ENCODE peak calls at places on chromosomes 1 and 21, in six cellular contexts. Q is HCT116, S is SK-N-SH, T is GM12878, P is HepG2, E is K562. U is an unnamed sample. For H3K27me3, the result is how much of the 10 kb centered on the place peaks cover.

GRCh38 chr21:43819511-43820405 is 30.4 kb downstream of the RRP1 start:
- DNase-seq in E (no peak), T (no peak), Q (no peak), S (no peak), P (no peak), U (no peak)

GRCh38 chr1:62194651-62195282 is at the start of gene L1TD1:
- DNase-seq in P (no peak), E (no peak), Q (no peak), S (peak), T (no peak), U (peak)

GRCh38 chr1:182637769-182638168 is 33.6 kb upstream of the RGS16 start:
- DNase-seq in P (no peak), Q (no peak), T (no peak), S (no peak), E (no peak), U (no peak)

GRCh38 chr1:67126111-67126746 is 8.5 kb downstream of the C1orf141 start:
- DNase-seq in T (no peak), Q (no peak), P (no peak), S (no peak), E (no peak), U (no peak)

GRCh38 chr1:37274896-37275631 is 199.3 kb upstream of the ZC3H12A start:
- DNase-seq in E (peak), S (peak), T (no peak), P (no peak), Q (no peak), U (no peak)

GRCh38 chr1:218317061-218317460 is 28.1 kb upstream of the TGFB2 start:
- DNase-seq in S (no peak), E (peak), T (no peak), P (no peak), Q (no peak), U (no peak)

GRCh38 chr1:34188418-34188817 is 11.7 kb downstream of the C1orf94 start:
- DNase-seq in S (no peak), E (no peak), T (no peak), P (no peak), Q (no peak), U (no peak)

GRCh38 chr1:101109791-101110190 is 84.2 kb upstream of the DPH5 start:
- DNase-seq in T (no peak), E (no peak), S (no peak), P (no peak), Q (no peak), U (no peak)

GRCh38 chr1:109714661-109715372 is 2.8 kb downstream of the GSTM5 start:
- DNase-seq in E (peak), S (peak), Q (no peak), P (no peak), T (no peak), U (no peak)

GRCh38 chr1:196078691-196079090 is 529.5 kb downstream of the KCNT2 start:
- DNase-seq in S (no peak), T (no peak), E (no peak), Q (no peak), P (no peak), U (no peak)

GRCh38 chr1:20469406-20470076 is 16.5 kb downstream of the CAMK2N1 start:
- DNase-seq in Q (no peak), S (no peak), T (no peak), E (no peak), P (peak), U (no peak)

GRCh38 chr1:193368302-193368701 is 181.9 kb upstream of the B3GALT2 start:
- DNase-seq in P (no peak), E (no peak), T (no peak), S (no peak), Q (no peak), U (no peak)

GRCh38 chr1:89808429-89809117 is 12.3 kb upstream of the LRRC8D start:
- DNase-seq in S (no peak), Q (no peak), E (no peak), P (peak), T (no peak), U (peak)

GRCh38 chr1:70675737-70676156 is 264.7 kb downstream of the CTH start:
- DNase-seq in S (no peak), E (peak), T (no peak), P (no peak), Q (no peak), U (peak)

GRCh38 chr1:54350360-54350759 is 55.8 kb downstream of the SSBP3 start:
- DNase-seq in E (no peak), Q (no peak), S (no peak), T (no peak), P (no peak), U (no peak)

GRCh38 chr21:46156678-46157077 is 1.3 kb upstream of the FTCD start:
- DNase-seq in E (no peak), S (no peak), P (no peak), T (no peak), Q (no peak), U (no peak)

GRCh38 chr1:181397841-181398240 is 85.5 kb upstream of the CACNA1E start:
- DNase-seq in S (no peak), Q (no peak), T (peak), E (no peak), P (no peak), U (no peak)

GRCh38 chr1:36934061-36934460 is 100.3 kb downstream of the GRIK3 start:
- DNase-seq in S (peak), P (no peak), Q (no peak), E (no peak), T (no peak), U (no peak)

GRCh38 chr1:35047188-35047858 is 15.6 kb upstream of the ZMYM6 start:
- DNase-seq in S (no peak), Q (no peak), T (no peak), P (no peak), E (no peak), U (no peak)

GRCh38 chr1:20896824-20897223 is 109.7 kb upstream of the HP1BP3 start:
- DNase-seq in E (no peak), Q (no peak), S (no peak), T (no peak), P (peak), U (no peak)

GRCh38 chr1:109864960-109865611 is 45.6 kb upstream of the CSF1 start:
- DNase-seq in T (no peak), Q (no peak), S (no peak), E (no peak), P (no peak), U (no peak)

GRCh38 chr1:8706995-8707396 is 110.4 kb downstream of the RERE start:
- DNase-seq in T (no peak), P (peak), E (no peak), Q (no peak), S (peak), U (no peak)

GRCh38 chr1:110587906-110588305 is 18.3 kb downstream of the KCNA2 start:
- DNase-seq in Q (no peak), T (no peak), E (no peak), S (no peak), P (no peak), U (no peak)

GRCh38 chr1:10236405-10237156 is 26.2 kb downstream of the KIF1B start:
- DNase-seq in Q (no peak), T (no peak), P (no peak), S (no peak), E (no peak), U (no peak)

GRCh38 chr1:240719953-240720700 is 108.2 kb upstream of the GREM2 start:
- DNase-seq in E (no peak), Q (no peak), S (peak), P (no peak), T (no peak), U (no peak)

GRCh38 chr1:87937774-87938173 is 609.1 kb downstream of the LMO4 start:
- DNase-seq in T (no peak), S (no peak), P (no peak), Q (no peak), E (no peak), U (no peak)

GRCh38 chr1:69513621-69514020 is 54.1 kb upstream of the LRRC7 start:
- DNase-seq in S (no peak), E (no peak), T (no peak), P (no peak), Q (no peak), U (no peak)

GRCh38 chr1:14755518-14756252 is 157.2 kb downstream of the KAZN start:
- DNase-seq in S (no peak), E (no peak), Q (no peak), T (no peak), P (no peak), U (no peak)

GRCh38 chr21:43328171-43328570 is 98.8 kb downstream of the SIK1 start:
- DNase-seq in E (no peak), P (no peak), Q (no peak), T (no peak), S (no peak), U (no peak)

GRCh38 chr1:203036135-203036534 is 9.8 kb downstream of the PPFIA4 start:
- DNase-seq in Q (no peak), S (no peak), T (no peak), E (no peak), P (no peak), U (no peak)

GRCh38 chr21:43355925-43356289 is 71.0 kb downstream of the SIK1 start:
- DNase-seq in S (no peak), E (no peak), T (no peak), Q (no peak), P (peak), U (no peak)

GRCh38 chr1:179677882-179678281 is 65.2 kb upstream of the FAM163A start:
- DNase-seq in Q (no peak), P (no peak), E (no peak), T (no peak), S (no peak), U (no peak)

GRCh38 chr1:211135342-211135950 is 1.5 kb upstream of the KCNH1 start:
- DNase-seq in P (peak), T (peak), S (peak), E (peak), Q (peak), U (no peak)

GRCh38 chr1:225651872-225652725 is 824 bp downstream of the ENAH start:
- DNase-seq in E (peak), S (peak), T (no peak), Q (no peak), P (peak), U (no peak)

GRCh38 chr1:203555046-203555445 is 61.1 kb downstream of the OPTC start:
- DNase-seq in S (no peak), Q (no peak), P (no peak), T (no peak), E (no peak), U (no peak)

GRCh38 chr1:23657659-23658275 is 33.8 kb upstream of the RPL11 start:
- DNase-seq in P (peak), T (no peak), E (peak), S (peak), Q (peak), U (peak)

GRCh38 chr1:206074839-206075238 is 21.9 kb downstream of the RHEX start:
- DNase-seq in Q (no peak), E (peak), S (no peak), T (no peak), P (no peak), U (no peak)

DNA sequence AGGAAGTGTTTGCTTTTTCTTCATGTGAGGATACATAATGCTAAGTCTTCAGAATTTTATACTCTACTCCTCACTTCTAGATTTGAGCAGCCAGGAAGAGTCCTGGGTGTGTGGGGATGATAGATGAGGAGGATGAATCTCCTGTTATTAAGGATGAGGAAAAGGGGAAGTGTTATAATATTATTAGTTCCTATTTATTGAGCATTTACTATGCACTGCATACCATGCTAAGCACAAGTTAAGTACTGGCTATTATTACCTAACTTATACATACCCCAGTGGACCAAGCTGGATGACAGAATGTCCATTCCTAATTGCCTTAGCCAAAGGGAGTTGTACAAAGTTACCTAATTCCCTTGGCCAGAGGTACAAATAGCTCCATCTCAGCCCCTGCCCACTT is 19.8 kb downstream of the CACHD1 start:
- DNase-seq in S (no peak), E (no peak), P (no peak), Q (no peak), T (no peak), U (no peak)
- TF ChIP-seq RAD21 in S (no peak), E (no peak), P (no peak), Q (no peak), T (no peak), U (no peak)

GRCh38 chr21:35751171-35751570 is 309.2 kb downstream of the SETD4 start:
- DNase-seq in Q (no peak), T (no peak), E (no peak), P (no peak), S (no peak), U (no peak)

GRCh38 chr21:35749904-35750303 is 310.4 kb downstream of the SETD4 start:
- DNase-seq in E (no peak), Q (no peak), S (no peak), P (no peak), T (no peak), U (no peak)

GRCh38 chr21:35748683-35749314 is 311.5 kb downstream of the SETD4 start:
- DNase-seq in Q (no peak), S (no peak), T (no peak), E (no peak), P (no peak), U (no peak)

GRCh38 chr21:35754583-35754982 is 305.7 kb downstream of the SETD4 start:
- DNase-seq in Q (no peak), P (no peak), T (no peak), S (no peak), E (no peak), U (no peak)

GRCh38 chr21:35753308-35753707 is 307.0 kb downstream of the SETD4 start:
- DNase-seq in P (no peak), S (no peak), E (no peak), Q (no peak), T (no peak), U (no peak)
- H3K27me3 ChIP-seq in P (under half), S (under half), E (under half), Q (under half), T (under half), U (under half)

DNA sequence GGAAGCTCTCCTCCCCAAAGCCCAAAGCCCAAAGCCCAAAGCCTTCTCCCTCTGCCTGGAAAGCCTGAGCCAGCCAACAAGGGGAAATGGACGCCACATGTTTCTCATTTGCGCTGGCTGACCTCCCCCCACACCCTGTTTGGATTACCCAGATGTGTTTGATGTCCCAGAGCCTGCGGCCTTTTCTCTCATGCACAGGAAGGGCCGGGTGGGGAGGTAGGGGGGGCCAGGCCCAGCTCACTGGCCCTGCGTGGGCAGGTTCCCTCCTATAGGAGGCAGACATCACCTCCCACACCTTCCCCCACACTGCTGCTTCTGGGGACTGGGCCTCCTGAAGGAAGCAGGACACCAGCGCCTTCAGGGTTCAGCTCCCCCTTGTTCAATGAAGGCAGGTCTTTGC is 116.3 kb downstream of the NAV1 start:
- DNase-seq in E (peak), Q (no peak), T (no peak), S (peak), P (no peak), U (no peak)
- TF ChIP-seq SIN3A in E (no peak), Q (no peak), T (no peak), S (peak), P (no peak), U (no peak)

DNA sequence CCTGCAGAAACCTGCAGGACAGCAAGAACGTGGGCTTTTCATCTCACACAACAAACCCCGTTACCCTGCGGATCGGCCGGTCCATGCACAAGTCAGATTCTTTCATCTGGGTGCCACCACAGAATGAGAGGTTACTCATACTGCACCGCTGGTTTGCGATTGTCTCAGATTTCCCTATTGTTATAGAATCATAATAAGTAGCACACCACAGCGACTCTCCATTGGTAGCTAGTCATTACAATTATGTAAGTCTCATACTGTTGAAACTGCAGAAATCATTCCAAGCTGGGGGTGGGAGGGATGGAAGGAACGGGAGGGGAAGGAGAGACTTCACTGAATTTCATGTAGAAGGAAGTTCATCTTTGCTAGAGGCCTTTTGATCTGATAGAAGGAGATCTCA is 221.0 kb downstream of the KIF26B start:
- DNase-seq in P (no peak), Q (no peak), S (no peak), T (no peak), E (no peak), U (no peak)
- TF ChIP-seq RAD21 in P (no peak), Q (no peak), S (no peak), T (no peak), E (no peak), U (no peak)

DNA sequence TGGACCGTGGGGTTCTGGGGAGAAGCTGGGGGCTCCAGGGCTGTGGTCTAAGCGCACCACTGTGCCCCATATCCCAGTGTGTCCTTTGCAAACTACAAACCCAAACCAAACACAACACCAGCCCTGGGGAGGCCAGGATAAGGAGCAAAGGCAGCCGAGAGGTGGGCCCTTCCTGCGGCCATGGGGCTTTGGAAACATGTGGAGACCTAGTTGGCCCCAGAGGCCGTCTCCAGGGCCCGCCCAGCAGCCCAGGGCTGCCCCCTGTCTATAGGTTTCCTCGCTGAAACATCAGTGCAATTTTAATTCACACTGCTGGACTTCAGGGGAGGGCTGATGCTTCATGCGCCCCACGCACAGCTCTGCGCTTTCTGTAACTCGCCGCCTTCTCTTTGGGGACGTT is 61.3 kb downstream of the PRDM16 start:
- DNase-seq in E (no peak), S (no peak), P (no peak), T (no peak), Q (no peak), U (no peak)
- H3K27me3 ChIP-seq in E (half or more), S (under half), P (under half), T (under half), Q (under half), U (under half)

DNA sequence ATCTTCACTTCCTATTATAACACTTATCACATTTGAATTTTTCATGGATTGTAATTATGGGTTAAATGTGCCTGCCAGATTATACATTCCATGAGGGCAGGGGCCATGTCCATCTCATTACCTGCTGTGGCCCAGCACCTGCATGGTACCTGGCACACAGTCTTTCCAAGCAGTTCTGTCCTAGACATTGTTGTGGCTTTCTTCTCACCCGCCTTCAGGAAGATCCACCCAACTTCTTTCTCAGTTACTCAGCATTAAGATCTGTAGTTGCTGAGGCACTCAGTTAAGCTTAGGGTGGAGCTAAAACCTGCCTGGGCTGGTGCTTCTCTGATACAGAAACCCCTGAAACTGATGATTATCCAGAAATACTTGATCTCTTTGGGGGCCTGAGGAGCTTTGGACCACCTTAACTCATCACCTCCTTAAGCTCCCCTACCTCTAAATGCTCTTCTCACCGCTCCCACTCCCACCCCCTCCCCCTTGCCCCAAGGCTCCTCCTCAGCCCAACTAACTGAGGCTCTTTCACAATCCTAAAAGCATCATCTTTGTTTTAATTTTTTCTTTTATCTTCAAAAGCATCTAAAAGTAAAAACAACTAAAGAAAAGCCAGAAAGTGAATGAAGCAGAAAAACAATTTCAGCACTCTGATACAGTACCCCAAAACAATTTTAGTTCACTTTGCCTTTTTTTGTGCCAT is 190.6 kb downstream of the FGGY start:
- DNase-seq in E (no peak), Q (no peak), T (no peak), P (no peak), S (no peak), U (no peak)
- TF ChIP-seq SIN3A in E (no peak), Q (no peak), T (no peak), P (no peak), S (no peak), U (no peak)

DNA sequence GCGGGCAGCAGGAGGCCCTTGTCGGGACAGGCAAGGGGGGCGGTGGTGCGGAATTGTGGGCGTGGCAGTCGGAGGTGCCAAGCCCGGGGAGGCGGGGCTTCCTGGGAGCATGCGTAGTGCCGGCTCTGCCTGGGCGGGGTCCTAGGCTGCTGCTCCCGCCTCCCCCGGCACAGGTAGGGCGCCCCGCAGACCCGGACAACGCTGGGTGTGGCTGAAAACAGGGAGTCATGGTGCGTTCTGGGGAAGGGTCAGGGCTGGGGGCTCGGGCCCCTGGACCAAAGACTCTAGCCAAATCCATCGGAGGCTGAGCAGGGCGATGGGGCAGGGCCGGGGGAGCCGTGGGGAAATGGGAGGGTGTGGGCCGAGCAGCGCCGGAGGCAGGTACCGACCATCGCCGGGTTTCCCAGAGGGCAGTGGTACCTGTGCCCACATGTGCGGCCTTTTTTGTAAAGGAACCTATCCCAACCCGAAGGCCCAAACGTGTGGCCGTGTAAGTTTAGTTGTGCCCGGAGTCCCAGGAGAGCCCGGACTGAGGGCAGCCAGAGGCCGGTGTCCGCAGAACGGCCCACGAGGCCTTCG is 231.9 kb downstream of the SDCCAG8 start:
- DNase-seq in S (no peak), T (no peak), Q (peak), E (peak), P (no peak), U (no peak)
- TF ChIP-seq RAD21 in S (no peak), T (no peak), Q (no peak), E (no peak), P (no peak), U (no peak)